ENCODE peak calls at places on chromosomes 13 and 19, in five cellular contexts. One of them, this sample, is unnamed.

GRCh38 chr19:30003862-30004261 is 61.8 kb downstream of the URI1 start:
- DNase-seq in mammary epithelial cell: no peak
- DNase-seq in NB4: no peak
- DNase-seq in spleen: no peak
- DNase-seq in Peyer's patch: no peak
- DNase-seq in this sample: no peak

GRCh38 chr19:51927859-51928258 is 587 bp downstream of the ZNF613 start:
- DNase-seq in mammary epithelial cell: no peak
- DNase-seq in NB4: no peak
- DNase-seq in spleen: no peak
- DNase-seq in Peyer's patch: no peak
- DNase-seq in this sample: no peak

GRCh38 chr19:29940971-29941585 is 961 bp upstream of the URI1 start:
- DNase-seq in mammary epithelial cell: no peak
- DNase-seq in NB4: no peak
- DNase-seq in spleen: no peak
- DNase-seq in Peyer's patch: no peak
- DNase-seq in this sample: no peak

GRCh38 chr19:13984186-13984585 is 21.9 kb downstream of the RFX1 start:
- DNase-seq in mammary epithelial cell: no peak
- DNase-seq in NB4: no peak
- DNase-seq in spleen: no peak
- DNase-seq in Peyer's patch: no peak
- DNase-seq in this sample: no peak

GRCh38 chr19:19865750-19866598 is at the start of gene ZNF253:
- DNase-seq in mammary epithelial cell: peak
- DNase-seq in NB4: peak
- DNase-seq in spleen: peak
- DNase-seq in Peyer's patch: peak
- DNase-seq in this sample: peak

GRCh38 chr13:73958657-73959397 is 175.4 kb downstream of the KLF12 start:
- DNase-seq in mammary epithelial cell: peak
- DNase-seq in NB4: no peak
- DNase-seq in spleen: no peak
- DNase-seq in Peyer's patch: no peak
- DNase-seq in this sample: no peak

GRCh38 chr13:75612354-75612753 is 23.8 kb upstream of the LMO7 start:
- DNase-seq in mammary epithelial cell: no peak
- DNase-seq in NB4: no peak
- DNase-seq in spleen: no peak
- DNase-seq in Peyer's patch: no peak
- DNase-seq in this sample: no peak

GRCh38 chr13:80586356-80586755 is 245.4 kb upstream of the SPRY2 start:
- DNase-seq in mammary epithelial cell: no peak
- DNase-seq in NB4: no peak
- DNase-seq in spleen: no peak
- DNase-seq in Peyer's patch: no peak
- DNase-seq in this sample: peak

GRCh38 chr13:30052127-30052526 is 201.7 kb upstream of the UBL3 start:
- DNase-seq in mammary epithelial cell: no peak
- DNase-seq in NB4: peak
- DNase-seq in spleen: no peak
- DNase-seq in Peyer's patch: no peak
- DNase-seq in this sample: no peak

GRCh38 chr13:57629821-57630235 is 1.7 kb upstream of the PCDH17 start:
- DNase-seq in mammary epithelial cell: no peak
- DNase-seq in NB4: no peak
- DNase-seq in spleen: peak
- DNase-seq in Peyer's patch: peak
- DNase-seq in this sample: peak

GRCh38 chr19:53980553-53981407 is 10.7 kb upstream of the CACNG6 start:
- DNase-seq in mammary epithelial cell: peak
- DNase-seq in NB4: no peak
- DNase-seq in spleen: no peak
- DNase-seq in Peyer's patch: no peak
- DNase-seq in this sample: no peak

GRCh38 chr13:27170221-27170520 is 1.4 kb downstream of the USP12 start:
- DNase-seq in mammary epithelial cell: peak
- DNase-seq in NB4: peak
- DNase-seq in spleen: no peak
- DNase-seq in Peyer's patch: no peak
- DNase-seq in this sample: peak

GRCh38 chr13:32022292-32022691 is 9.3 kb upstream of the FRY start:
- DNase-seq in mammary epithelial cell: no peak
- DNase-seq in NB4: no peak
- DNase-seq in spleen: no peak
- DNase-seq in Peyer's patch: no peak
- DNase-seq in this sample: no peak

GRCh38 chr19:45467456-45468158 is at the start of gene FOSB:
- DNase-seq in mammary epithelial cell: peak
- DNase-seq in NB4: peak
- DNase-seq in spleen: peak
- DNase-seq in Peyer's patch: peak
- DNase-seq in this sample: peak
- H3K4me3 ChIP-seq in mammary epithelial cell: peak
- H3K4me3 ChIP-seq in NB4: peak
- H3K4me3 ChIP-seq in spleen: peak
- H3K4me3 ChIP-seq in Peyer's patch: peak
- H3K4me3 ChIP-seq in this sample: peak

GRCh38 chr13:109779876-109780516 is 6.4 kb downstream of the IRS2 start:
- DNase-seq in mammary epithelial cell: no peak
- DNase-seq in NB4: no peak
- DNase-seq in spleen: no peak
- DNase-seq in Peyer's patch: no peak
- DNase-seq in this sample: no peak

GRCh38 chr13:109780880-109781383 is 5.5 kb downstream of the IRS2 start:
- DNase-seq in mammary epithelial cell: no peak
- DNase-seq in NB4: no peak
- DNase-seq in spleen: no peak
- DNase-seq in Peyer's patch: no peak
- DNase-seq in this sample: no peak

GRCh38 chr13:109781384-109782065 is 4.9 kb downstream of the IRS2 start:
- DNase-seq in mammary epithelial cell: peak
- DNase-seq in NB4: peak
- DNase-seq in spleen: no peak
- DNase-seq in Peyer's patch: no peak
- DNase-seq in this sample: no peak

GRCh38 chr13:109778102-109778542 is 8.3 kb downstream of the IRS2 start:
- DNase-seq in mammary epithelial cell: peak
- DNase-seq in NB4: peak
- DNase-seq in spleen: no peak
- DNase-seq in Peyer's patch: no peak
- DNase-seq in this sample: no peak

DNA sequence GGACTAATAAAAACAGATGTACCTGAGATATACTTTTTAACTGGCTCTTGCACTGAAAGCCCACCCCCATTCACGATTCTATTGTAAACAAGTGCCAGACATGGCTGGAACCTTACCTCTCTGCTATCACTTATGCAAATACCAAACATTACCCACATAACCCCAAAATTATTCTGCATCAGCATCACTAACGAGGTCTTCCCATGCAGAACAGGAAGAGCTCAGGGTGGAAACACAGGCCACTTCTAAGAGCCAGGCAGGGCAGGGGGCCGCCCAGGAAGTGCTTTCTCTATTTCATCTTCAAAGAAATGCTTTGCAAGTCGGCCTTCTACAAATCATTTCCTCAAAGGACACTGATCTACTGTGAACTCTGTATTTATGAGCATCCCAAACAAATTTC is 7.3 kb downstream of the IRS2 start:
- DNase-seq in mammary epithelial cell: no peak
- DNase-seq in NB4: peak
- DNase-seq in spleen: no peak
- DNase-seq in Peyer's patch: peak
- DNase-seq in this sample: no peak
- H3K4me3 ChIP-seq in mammary epithelial cell: peak
- H3K4me3 ChIP-seq in NB4: peak
- H3K4me3 ChIP-seq in spleen: peak
- H3K4me3 ChIP-seq in Peyer's patch: peak
- H3K4me3 ChIP-seq in this sample: peak

DNA sequence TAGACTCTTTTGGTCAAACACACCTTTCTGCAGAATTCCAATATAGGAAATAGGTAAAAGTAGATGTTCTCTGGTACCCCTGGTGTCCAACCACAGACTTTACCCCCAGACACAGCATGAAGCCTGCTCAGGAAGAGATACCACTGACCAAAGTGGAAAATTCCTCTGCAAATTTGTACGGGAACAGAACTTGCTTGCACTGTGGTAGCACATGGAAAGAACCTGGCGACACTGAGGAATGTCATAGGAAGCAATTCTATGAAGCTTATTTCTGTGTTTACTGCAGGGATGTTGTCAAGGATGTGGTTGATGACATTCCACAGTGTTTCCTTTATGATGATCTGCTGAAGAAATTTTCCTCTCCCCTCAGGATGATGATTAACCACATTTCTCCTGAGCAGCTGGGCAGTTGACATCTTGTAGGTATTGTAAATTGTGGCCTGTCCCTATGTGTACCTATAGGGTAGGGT is 48.9 kb upstream of the TNFSF11 start:
- DNase-seq in mammary epithelial cell: peak
- DNase-seq in NB4: no peak
- DNase-seq in spleen: no peak
- DNase-seq in Peyer's patch: no peak
- DNase-seq in this sample: peak
- H3K4me3 ChIP-seq in mammary epithelial cell: no peak
- H3K4me3 ChIP-seq in NB4: no peak
- H3K4me3 ChIP-seq in spleen: no peak
- H3K4me3 ChIP-seq in Peyer's patch: peak
- H3K4me3 ChIP-seq in this sample: no peak

DNA sequence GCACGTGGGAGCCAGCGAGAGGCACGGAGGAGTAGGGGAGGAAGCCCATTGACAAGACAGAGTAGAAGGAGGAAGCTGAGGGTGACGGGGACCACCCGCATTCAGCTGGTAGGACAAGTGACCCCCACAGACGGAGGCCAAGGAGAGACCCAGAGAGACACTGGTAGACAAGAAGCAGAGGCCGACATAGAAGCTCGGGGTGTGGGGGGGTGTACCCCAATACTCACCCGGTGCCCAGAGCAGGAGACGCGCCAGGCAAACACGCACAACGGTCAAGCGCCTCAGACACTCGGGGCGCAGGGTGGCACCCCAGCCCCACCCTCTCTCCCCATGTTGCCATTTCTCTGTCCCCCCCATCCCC is 23.6 kb downstream of the SHANK1 start:
- DNase-seq in mammary epithelial cell: no peak
- DNase-seq in NB4: no peak
- DNase-seq in spleen: no peak
- DNase-seq in Peyer's patch: no peak
- DNase-seq in this sample: no peak
- H3K4me3 ChIP-seq in mammary epithelial cell: no peak
- H3K4me3 ChIP-seq in NB4: no peak
- H3K4me3 ChIP-seq in spleen: no peak
- H3K4me3 ChIP-seq in Peyer's patch: no peak
- H3K4me3 ChIP-seq in this sample: no peak

GRCh38 chr19:7516281-7516862 is 469 bp downstream of the ZNF358 start:
- DNase-seq in mammary epithelial cell: no peak
- DNase-seq in NB4: no peak
- DNase-seq in spleen: peak
- DNase-seq in Peyer's patch: no peak
- DNase-seq in this sample: no peak
- H3K4me3 ChIP-seq in mammary epithelial cell: peak
- H3K4me3 ChIP-seq in NB4: peak
- H3K4me3 ChIP-seq in spleen: peak
- H3K4me3 ChIP-seq in Peyer's patch: peak
- H3K4me3 ChIP-seq in this sample: peak

DNA sequence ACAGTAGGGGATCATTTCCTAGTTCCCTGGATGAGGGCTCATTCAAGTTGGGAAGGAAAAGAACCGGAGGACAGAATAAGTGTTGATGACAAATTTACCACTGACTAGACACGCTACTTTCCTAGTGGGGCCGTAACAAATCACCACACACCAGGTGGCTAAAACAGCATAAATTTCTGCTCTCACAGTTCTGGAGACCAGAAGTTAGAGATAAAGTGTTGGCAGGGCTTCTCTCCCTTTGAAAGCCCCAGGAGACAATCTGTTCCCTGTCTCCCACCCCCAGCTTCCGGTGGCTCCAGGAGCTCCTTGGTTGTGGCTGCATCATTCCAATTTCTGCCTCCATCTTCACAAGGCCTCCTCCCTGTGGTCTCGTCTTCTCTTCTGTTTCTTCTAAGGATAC is 65.4 kb upstream of the ARGLU1 start:
- DNase-seq in mammary epithelial cell: no peak
- DNase-seq in NB4: no peak
- DNase-seq in spleen: no peak
- DNase-seq in Peyer's patch: no peak
- DNase-seq in this sample: no peak
- H3K4me3 ChIP-seq in mammary epithelial cell: no peak
- H3K4me3 ChIP-seq in NB4: no peak
- H3K4me3 ChIP-seq in spleen: no peak
- H3K4me3 ChIP-seq in Peyer's patch: no peak
- H3K4me3 ChIP-seq in this sample: no peak

GRCh38 chr19:18532208-18532890 is 10.5 kb upstream of the ELL start:
- DNase-seq in mammary epithelial cell: no peak
- DNase-seq in NB4: no peak
- DNase-seq in spleen: no peak
- DNase-seq in Peyer's patch: no peak
- DNase-seq in this sample: no peak
- H3K4me3 ChIP-seq in mammary epithelial cell: no peak
- H3K4me3 ChIP-seq in NB4: no peak
- H3K4me3 ChIP-seq in spleen: no peak
- H3K4me3 ChIP-seq in Peyer's patch: no peak
- H3K4me3 ChIP-seq in this sample: no peak

DNA sequence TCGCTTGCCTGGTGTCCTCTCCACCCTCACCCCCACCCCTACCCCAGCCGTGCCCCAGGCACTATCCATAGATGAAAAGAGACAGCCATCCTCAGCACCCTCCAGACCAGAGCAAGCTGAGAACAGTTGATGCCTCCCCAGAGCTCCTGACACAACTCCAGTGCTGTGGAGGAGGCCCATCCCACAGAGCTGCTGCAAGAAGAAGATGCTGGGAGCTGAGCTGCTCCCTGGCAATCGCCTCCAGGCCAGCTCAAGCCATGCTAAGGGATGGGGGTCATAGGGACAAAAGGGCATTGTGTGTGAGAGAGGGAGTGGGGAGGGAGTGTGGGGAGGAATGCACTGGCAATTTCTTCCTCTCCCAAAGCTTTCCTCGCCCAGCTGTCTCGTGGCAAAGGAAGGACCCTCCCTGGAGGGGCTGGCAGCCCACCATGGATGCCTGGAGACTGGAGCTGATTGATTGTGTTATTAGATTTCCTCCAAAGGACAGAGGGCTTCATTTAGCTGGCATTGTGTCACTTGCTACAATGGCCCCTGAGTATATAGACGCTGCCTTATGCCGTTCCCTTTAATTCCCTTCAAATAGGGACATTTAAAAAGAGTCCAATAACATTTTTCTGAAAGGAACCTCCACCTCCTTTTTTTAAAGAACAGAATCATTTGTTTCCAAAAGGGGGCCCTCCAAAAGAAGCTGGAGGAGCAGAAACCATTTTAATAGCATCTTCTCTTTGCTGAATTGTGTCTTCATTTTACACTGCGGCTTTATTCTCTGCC is 476.4 kb downstream of the FOXO1 start:
- DNase-seq in mammary epithelial cell: peak
- DNase-seq in NB4: no peak
- DNase-seq in spleen: no peak
- DNase-seq in Peyer's patch: no peak
- DNase-seq in this sample: no peak
- H3K4me3 ChIP-seq in mammary epithelial cell: no peak
- H3K4me3 ChIP-seq in NB4: no peak
- H3K4me3 ChIP-seq in spleen: no peak
- H3K4me3 ChIP-seq in Peyer's patch: no peak
- H3K4me3 ChIP-seq in this sample: no peak